ENCODE peak calls at places on chromosomes 6 and 20, in five cellular contexts. One of them, this sample, is unnamed.

GRCh38 chr6:40138273-40138720 is 204.0 kb upstream of the MOCS1 start:
- DNase-seq in hepatocyte: peak
- DNase-seq in GM12865: no peak
- DNase-seq in iPS DF 19.7: no peak
- DNase-seq in brain microvascular endothelial cell: no peak
- DNase-seq in this sample: no peak

GRCh38 chr6:43878823-43879495 is 108.9 kb downstream of the VEGFA start:
- DNase-seq in hepatocyte: no peak
- DNase-seq in GM12865: no peak
- DNase-seq in iPS DF 19.7: no peak
- DNase-seq in brain microvascular endothelial cell: no peak
- DNase-seq in this sample: no peak

GRCh38 chr6:162123797-162124196 is 603.8 kb downstream of the PRKN start:
- DNase-seq in hepatocyte: peak
- DNase-seq in GM12865: no peak
- DNase-seq in iPS DF 19.7: no peak
- DNase-seq in brain microvascular endothelial cell: no peak
- DNase-seq in this sample: no peak

GRCh38 chr6:112938656-112939055 is 591.5 kb downstream of the RFPL4B start:
- DNase-seq in hepatocyte: no peak
- DNase-seq in GM12865: no peak
- DNase-seq in iPS DF 19.7: no peak
- DNase-seq in brain microvascular endothelial cell: no peak
- DNase-seq in this sample: no peak

GRCh38 chr20:50242863-50243609 is 52.4 kb downstream of the CEBPB start:
- DNase-seq in hepatocyte: no peak
- DNase-seq in GM12865: no peak
- DNase-seq in iPS DF 19.7: no peak
- DNase-seq in brain microvascular endothelial cell: no peak
- DNase-seq in this sample: no peak

GRCh38 chr6:75147512-75147911 is 58.3 kb downstream of the COL12A1 start:
- DNase-seq in hepatocyte: no peak
- DNase-seq in GM12865: peak
- DNase-seq in iPS DF 19.7: no peak
- DNase-seq in brain microvascular endothelial cell: no peak
- DNase-seq in this sample: peak

GRCh38 chr6:149213829-149214228 is 103.7 kb upstream of the TAB2 start:
- DNase-seq in hepatocyte: no peak
- DNase-seq in GM12865: no peak
- DNase-seq in iPS DF 19.7: no peak
- DNase-seq in brain microvascular endothelial cell: no peak
- DNase-seq in this sample: no peak

GRCh38 chr20:13687827-13688226 is 49.1 kb upstream of the TASP1 start:
- DNase-seq in hepatocyte: no peak
- DNase-seq in GM12865: no peak
- DNase-seq in iPS DF 19.7: no peak
- DNase-seq in brain microvascular endothelial cell: no peak
- DNase-seq in this sample: no peak

GRCh38 chr6:7542878-7543394 is 1.5 kb downstream of the DSP start:
- DNase-seq in hepatocyte: peak
- DNase-seq in GM12865: no peak
- DNase-seq in iPS DF 19.7: no peak
- DNase-seq in brain microvascular endothelial cell: peak
- DNase-seq in this sample: no peak

GRCh38 chr6:45746046-45746445 is 269.6 kb downstream of the CLIC5 start:
- DNase-seq in hepatocyte: no peak
- DNase-seq in GM12865: no peak
- DNase-seq in iPS DF 19.7: no peak
- DNase-seq in brain microvascular endothelial cell: peak
- DNase-seq in this sample: no peak

GRCh38 chr6:30834643-30835042 is 49.7 kb upstream of the DDR1 start:
- DNase-seq in hepatocyte: no peak
- DNase-seq in GM12865: no peak
- DNase-seq in iPS DF 19.7: no peak
- DNase-seq in brain microvascular endothelial cell: no peak
- DNase-seq in this sample: no peak

GRCh38 chr20:20014659-20015058 is 2.5 kb upstream of the NAA20 start:
- DNase-seq in hepatocyte: no peak
- DNase-seq in GM12865: no peak
- DNase-seq in iPS DF 19.7: no peak
- DNase-seq in brain microvascular endothelial cell: no peak
- DNase-seq in this sample: no peak

GRCh38 chr6:3946779-3947178 is 97.6 kb downstream of the FAM50B start:
- DNase-seq in hepatocyte: no peak
- DNase-seq in GM12865: no peak
- DNase-seq in iPS DF 19.7: no peak
- DNase-seq in brain microvascular endothelial cell: no peak
- DNase-seq in this sample: no peak

GRCh38 chr6:42555477-42556457 is 8.1 kb upstream of the UBR2 start:
- DNase-seq in hepatocyte: peak
- DNase-seq in GM12865: peak
- DNase-seq in iPS DF 19.7: no peak
- DNase-seq in brain microvascular endothelial cell: no peak
- DNase-seq in this sample: no peak

GRCh38 chr6:71190809-71191208 is 97.8 kb upstream of the OGFRL1 start:
- DNase-seq in hepatocyte: peak
- DNase-seq in GM12865: peak
- DNase-seq in iPS DF 19.7: no peak
- DNase-seq in brain microvascular endothelial cell: no peak
- DNase-seq in this sample: no peak

GRCh38 chr6:17389274-17389847 is 4.0 kb upstream of the CAP2 start:
- DNase-seq in hepatocyte: no peak
- DNase-seq in GM12865: no peak
- DNase-seq in iPS DF 19.7: no peak
- DNase-seq in brain microvascular endothelial cell: no peak
- DNase-seq in this sample: no peak

GRCh38 chr20:8151371-8151770 is 19.3 kb downstream of the PLCB1 start:
- DNase-seq in hepatocyte: no peak
- DNase-seq in GM12865: no peak
- DNase-seq in iPS DF 19.7: no peak
- DNase-seq in brain microvascular endothelial cell: no peak
- DNase-seq in this sample: no peak

GRCh38 chr6:152846825-152847224 is 96.2 kb downstream of the VIP start:
- DNase-seq in hepatocyte: no peak
- DNase-seq in GM12865: no peak
- DNase-seq in iPS DF 19.7: no peak
- DNase-seq in brain microvascular endothelial cell: no peak
- DNase-seq in this sample: no peak

This sample was measured in GM12864.